ENCODE peak calls at places on chromosomes 11 and 22, in nine cellular contexts. T is activated CD4-positive, alpha-beta T cell treated with anti-CD3 and anti-CD28 coated beads, Interleukin-2, amount 10 ng/mL, durations not matched to agents 7 days and 5 days; D is OCI-LY7; I is GM23248; X is GM03348; F is ACHN; E is cardiac muscle cell; P is endothelial cell; H is foreskin fibroblast. Z is an unnamed sample.

GRCh38 chr11:70519117-70519516 is 120.8 kb downstream of the CTTN start:
- DNase-seq in T (no peak), D (no peak), I (peak; percentile 27), X (no peak), F (peak; percentile 5), E (no peak), P (no peak), H (no peak), Z (peak; percentile 58)

GRCh38 chr11:117875397-117876048 is 935 bp downstream of the FXYD6 start:
- DNase-seq in T (peak; percentile 31), D (no peak), I (no peak), X (no peak), F (no peak), E (no peak), P (no peak), H (no peak), Z (no peak)

GRCh38 chr22:31820655-31821054 is 66.8 kb downstream of the DEPDC5 start:
- DNase-seq in T (no peak), D (no peak), I (no peak), X (no peak), F (no peak), E (no peak), P (no peak), H (peak; percentile 17), Z (no peak)

GRCh38 chr11:66846671-66847091 is 3.4 kb downstream of the RCE1 start:
- DNase-seq in T (no peak), D (no peak), I (peak; percentile 35), X (no peak), F (no peak), E (no peak), P (no peak), H (peak; percentile 67), Z (no peak)

GRCh38 chr11:16917941-16918340 is 96.3 kb downstream of the PLEKHA7 start:
- DNase-seq in T (no peak), D (no peak), I (no peak), X (no peak), F (no peak), E (peak; percentile 40), P (no peak), H (no peak), Z (no peak)

GRCh38 chr11:131770801-131771200 is 400.4 kb downstream of the NTM start:
- DNase-seq in T (no peak), D (no peak), I (peak; percentile 80), X (no peak), F (no peak), E (no peak), P (no peak), H (peak; percentile 84), Z (no peak)

GRCh38 chr11:111840143-111840542 is 31.2 kb downstream of the ALG9 start:
- DNase-seq in T (no peak), D (no peak), I (peak; percentile 38), X (peak; percentile 35), F (no peak), E (peak; percentile 32), P (no peak), H (peak; percentile 47), Z (no peak)

GRCh38 chr11:129589190-129589589 is 213.5 kb downstream of the BARX2 start:
- DNase-seq in T (no peak), D (no peak), I (no peak), X (no peak), F (no peak), E (no peak), P (no peak), H (no peak), Z (no peak)

GRCh38 chr22:41382098-41382578 is 396 bp downstream of the TEF start:
- DNase-seq in T (peak; percentile 72), D (peak; percentile 75), I (peak; percentile 72), X (peak; percentile 93), F (peak; percentile 42), E (no peak), P (peak; percentile 71), H (peak; percentile 65), Z (peak; percentile 35)

GRCh38 chr11:86174101-86175046 is 70.2 kb upstream of the EED start:
- DNase-seq in T (no peak), D (no peak), I (peak; percentile 99), X (peak; percentile 90), F (no peak), E (peak; percentile 98), P (no peak), H (peak; percentile 97), Z (peak; percentile 96)

GRCh38 chr22:38257170-38257569 is 15.6 kb downstream of the TMEM184B start:
- DNase-seq in T (no peak), D (no peak), I (peak; percentile 94), X (peak; percentile 82), F (no peak), E (peak; percentile 79), P (no peak), H (peak; percentile 82), Z (peak; percentile 28)

GRCh38 chr11:36463781-36464180 is 46.3 kb downstream of the TRAF6 start:
- DNase-seq in T (no peak), D (no peak), I (no peak), X (peak; percentile 20), F (no peak), E (peak; percentile 40), P (no peak), H (no peak), Z (peak; percentile 45)

GRCh38 chr11:21774212-21774611 is 418.7 kb upstream of the ANO5 start:
- DNase-seq in T (no peak), D (no peak), I (no peak), X (no peak), F (no peak), E (no peak), P (no peak), H (no peak), Z (peak; percentile 2)

GRCh38 chr11:64070301-64070656 is 34.5 kb downstream of the FLRT1 start:
- DNase-seq in T (no peak), D (no peak), I (no peak), X (no peak), F (no peak), E (no peak), P (no peak), H (no peak), Z (no peak)

Z was measured in Daoy.